ENCODE peak calls at places on chromosomes 12 and 14, in five cellular contexts. D is activated CD4-positive, alpha-beta T cell treated with anti-CD3 and anti-CD28 coated beads, Interleukin-2, amount 50 U/mL, for 4 hours; N is cardiac fibroblast; O is nephron progenitor cell; F is stimulated activated CD4-positive, alpha-beta T cell treated with anti-CD3 and anti-CD28 coated beads, Interleukin-12 subunit alpha, Interleukin-12 subunit beta, amount 100 ng/mL, for 4 hours. E is an unnamed sample.

GRCh38 chr12:66044731-66045130 is 85.8 kb downstream of the LLPH start:
- DNase-seq in D (no peak), N (peak), O (no peak), F (no peak), E (no peak)

GRCh38 chr12:26402648-26403047 is 207.3 kb downstream of the SSPN start:
- DNase-seq in D (no peak), N (peak), O (no peak), F (no peak), E (peak)

GRCh38 chr12:80293347-80293746 is 150.7 kb upstream of the PTPRQ start:
- DNase-seq in D (no peak), N (no peak), O (no peak), F (no peak), E (no peak)

GRCh38 chr12:12079291-12079690 is 8.6 kb downstream of the BCL2L14 start:
- DNase-seq in D (no peak), N (peak), O (no peak), F (no peak), E (no peak)

GRCh38 chr12:12717586-12718381 is 616 bp downstream of the CDKN1B start:
- DNase-seq in D (no peak), N (peak), O (peak), F (peak), E (peak)

GRCh38 chr12:47396902-47397663 is 308.7 kb downstream of the RPAP3 start:
- DNase-seq in D (no peak), N (peak), O (no peak), F (no peak), E (no peak)

GRCh38 chr14:26190644-26191043 is 407.2 kb downstream of the NOVA1 start:
- DNase-seq in D (no peak), N (peak), O (no peak), F (no peak), E (no peak)

GRCh38 chr14:64612021-64612380 is 62.2 kb downstream of the PPP1R36 start:
- DNase-seq in D (no peak), N (peak), O (no peak), F (no peak), E (no peak)

GRCh38 chr12:95446511-95446910 is 27.4 kb upstream of the METAP2 start:
- DNase-seq in D (no peak), N (peak), O (peak), F (no peak), E (peak)

GRCh38 chr12:52230364-52231281 is 2.4 kb upstream of the KRT7 start:
- DNase-seq in D (no peak), N (peak), O (no peak), F (no peak), E (no peak)

GRCh38 chr12:38919191-38919590 is 13.8 kb upstream of the CPNE8 start:
- DNase-seq in D (no peak), N (peak), O (no peak), F (no peak), E (no peak)

GRCh38 chr12:83763425-83763824 is 1076.7 kb downstream of the TMTC2 start:
- DNase-seq in D (no peak), N (no peak), O (no peak), F (no peak), E (no peak)

GRCh38 chr12:92070864-92071445 is 74.7 kb downstream of the BTG1 start:
- DNase-seq in D (no peak), N (no peak), O (no peak), F (no peak), E (no peak)

GRCh38 chr14:75511201-75511600 is 11.1 kb upstream of the BATF start:
- DNase-seq in D (no peak), N (no peak), O (no peak), F (no peak), E (no peak)

GRCh38 chr12:115208098-115208497 is 524.1 kb upstream of the TBX3 start:
- DNase-seq in D (no peak), N (no peak), O (no peak), F (no peak), E (no peak)

GRCh38 chr12:4331221-4331620 is 10.2 kb downstream of the TIGAR start:
- DNase-seq in D (no peak), N (no peak), O (no peak), F (no peak), E (no peak)

GRCh38 chr12:100058482-100059029 is 73.8 kb upstream of the ANKS1B start:
- DNase-seq in D (no peak), N (peak), O (no peak), F (no peak), E (no peak)

GRCh38 chr12:109932878-109933503 is 32.9 kb downstream of the TCHP start:
- DNase-seq in D (no peak), N (peak), O (no peak), F (no peak), E (no peak)

GRCh38 chr14:84399296-84399910 is 1130.5 kb upstream of the FLRT2 start:
- DNase-seq in D (no peak), N (no peak), O (no peak), F (no peak), E (peak)

GRCh38 chr12:123519151-123520001 is 14.1 kb downstream of the RILPL1 start:
- DNase-seq in D (no peak), N (peak), O (no peak), F (no peak), E (peak)

GRCh38 chr12:119410396-119410795 is 75.9 kb downstream of the CCDC60 start:
- DNase-seq in D (no peak), N (no peak), O (no peak), F (no peak), E (no peak)

GRCh38 chr14:73368621-73369020 is 89.7 kb downstream of the NUMB start:
- DNase-seq in D (no peak), N (peak), O (no peak), F (no peak), E (no peak)

GRCh38 chr12:62725781-62726180 is 209.2 kb downstream of the PPM1H start:
- DNase-seq in D (no peak), N (no peak), O (no peak), F (no peak), E (no peak)

GRCh38 chr12:118058227-118058626 is 2.8 kb downstream of the WSB2 start:
- DNase-seq in D (no peak), N (no peak), O (no peak), F (no peak), E (no peak)

GRCh38 chr12:46005151-46005797 is 14.9 kb upstream of the SCAF11 start:
- DNase-seq in D (no peak), N (peak), O (no peak), F (no peak), E (no peak)

GRCh38 chr12:7129647-7130536 is at the start of gene CLSTN3:
- DNase-seq in D (peak), N (peak), O (peak), F (peak), E (peak)

GRCh38 chr12:64080319-64081008 is 141.6 kb downstream of the KICS2 start:
- DNase-seq in D (no peak), N (no peak), O (no peak), F (no peak), E (no peak)

E was measured in mucosa of descending colon.